ENCODE peak calls at places on chromosomes 5 and 9, in ten cellular contexts. C, G, Q, I, A, T, E, P, L and X are unnamed samples.

GRCh38 chr5:72067682-72068470 is 39.4 kb upstream of the MAP1B start:
- DNase-seq in C (no peak), G (no peak), Q (peak; percentile 88), I (no peak), A (peak; percentile 88), T (peak; percentile 53), E (no peak), P (no peak), L (no peak), X (no peak)

GRCh38 chr9:35070823-35071813 is 1.3 kb downstream of the VCP start:
- DNase-seq in C (no peak), G (no peak), Q (peak; percentile 36), I (no peak), A (peak; percentile 53), T (no peak), E (no peak), P (no peak), L (no peak), X (no peak)

GRCh38 chr5:72268753-72269410 is 51.2 kb downstream of the MRPS27 start:
- DNase-seq in C (no peak), G (peak; percentile 4), Q (peak; percentile 41), I (peak; percentile 31), A (peak; percentile 81), T (peak; percentile 48), E (peak; percentile 85), P (peak; percentile 30), L (no peak), X (peak; percentile 30)

GRCh38 chr9:117714282-117714681 is 10.1 kb downstream of the TLR4 start:
- DNase-seq in C (no peak), G (no peak), Q (no peak), I (no peak), A (no peak), T (no peak), E (peak; percentile 19), P (no peak), L (peak; percentile 60), X (no peak)

GRCh38 chr5:158838788-158839187 is 260.9 kb downstream of the EBF1 start:
- DNase-seq in C (no peak), G (no peak), Q (no peak), I (no peak), A (no peak), T (no peak), E (peak; percentile 30), P (no peak), L (no peak), X (no peak)

GRCh38 chr9:95341262-95342011 is 23.9 kb upstream of the FANCC start:
- DNase-seq in C (no peak), G (no peak), Q (no peak), I (no peak), A (peak; percentile 13), T (peak; percentile 65), E (peak; percentile 43), P (no peak), L (no peak), X (no peak)

GRCh38 chr9:110128664-110129329 is 79.2 kb downstream of the C9orf152 start:
- DNase-seq in C (no peak), G (no peak), Q (no peak), I (no peak), A (no peak), T (no peak), E (no peak), P (no peak), L (no peak), X (peak; percentile 48)

GRCh38 chr5:164555809-164556208 is 1050.4 kb downstream of the MAT2B start:
- DNase-seq in C (no peak), G (no peak), Q (peak; percentile 12), I (no peak), A (peak; percentile 61), T (peak; percentile 62), E (no peak), P (no peak), L (no peak), X (no peak)

GRCh38 chr9:133188843-133189180 is 20.2 kb downstream of the OBP2B start:
- DNase-seq in C (peak; percentile 38), G (no peak), Q (no peak), I (no peak), A (no peak), T (no peak), E (no peak), P (no peak), L (no peak), X (no peak)

GRCh38 chr9:133186736-133187135 is 22.3 kb downstream of the OBP2B start:
- DNase-seq in C (peak; percentile 37), G (no peak), Q (no peak), I (no peak), A (no peak), T (no peak), E (no peak), P (no peak), L (peak; percentile 53), X (no peak)

GRCh38 chr9:133187561-133188005 is 21.5 kb downstream of the OBP2B start:
- DNase-seq in C (peak; percentile 52), G (no peak), Q (no peak), I (no peak), A (no peak), T (no peak), E (no peak), P (no peak), L (peak; percentile 62), X (no peak)

GRCh38 chr9:133189826-133190225 is 19.2 kb downstream of the OBP2B start:
- DNase-seq in C (peak; percentile 28), G (no peak), Q (no peak), I (no peak), A (no peak), T (no peak), E (no peak), P (no peak), L (peak; percentile 56), X (no peak)

DNA sequence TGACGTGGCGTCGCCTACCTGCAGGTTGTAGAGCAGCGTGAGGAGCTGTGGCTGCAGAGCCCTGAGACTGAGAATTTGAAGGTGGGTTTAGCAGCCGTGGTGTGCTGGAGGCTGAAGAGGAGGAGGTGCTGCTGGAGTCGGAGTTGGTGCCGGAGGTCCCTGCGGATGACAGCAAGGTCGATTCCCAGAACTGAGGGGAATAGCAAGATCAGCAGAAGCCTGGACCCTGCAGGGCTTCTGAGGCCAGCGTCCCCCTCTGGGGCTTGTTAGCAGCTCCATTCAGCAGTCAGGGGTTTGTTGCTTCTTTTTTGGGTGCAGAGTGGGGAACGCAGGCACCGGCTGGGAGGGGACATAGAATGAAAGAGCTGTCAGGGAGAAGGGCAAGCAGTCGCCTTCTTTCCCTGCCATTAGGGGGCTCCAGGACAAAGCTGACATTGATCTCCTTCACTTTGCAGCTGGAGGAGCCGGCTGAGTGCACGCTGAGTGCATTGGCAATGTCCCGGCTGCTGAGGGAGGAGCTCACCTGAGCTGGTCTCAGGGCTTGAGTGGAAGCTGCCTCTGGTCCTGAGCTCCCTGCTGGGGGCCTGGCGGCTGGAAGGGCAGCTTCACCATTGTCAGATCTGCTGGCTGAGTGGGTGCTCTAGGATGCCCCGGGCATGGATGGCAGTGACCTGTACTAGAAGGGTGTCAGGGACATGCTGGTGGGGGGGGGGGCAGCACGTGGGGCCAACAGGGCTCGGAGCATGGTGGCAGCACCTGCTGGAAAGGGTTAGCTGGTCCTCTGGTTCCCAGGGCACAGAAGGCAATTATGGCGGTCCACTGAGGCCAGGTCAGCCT is 20.8 kb downstream of the OBP2B start:
- DNase-seq in C (peak; percentile 46), G (no peak), Q (peak; percentile 41), I (no peak), A (peak; percentile 9), T (no peak), E (peak; percentile 80), P (peak; percentile 54), L (peak; percentile 54), X (no peak)
- TF ChIP-seq CTCF in C (no peak), G (no peak), Q (no peak), I (no peak), A (peak; percentile 12), T (no peak), E (peak; percentile 76), P (no peak), L (no peak), X (peak; percentile 32)

DNA sequence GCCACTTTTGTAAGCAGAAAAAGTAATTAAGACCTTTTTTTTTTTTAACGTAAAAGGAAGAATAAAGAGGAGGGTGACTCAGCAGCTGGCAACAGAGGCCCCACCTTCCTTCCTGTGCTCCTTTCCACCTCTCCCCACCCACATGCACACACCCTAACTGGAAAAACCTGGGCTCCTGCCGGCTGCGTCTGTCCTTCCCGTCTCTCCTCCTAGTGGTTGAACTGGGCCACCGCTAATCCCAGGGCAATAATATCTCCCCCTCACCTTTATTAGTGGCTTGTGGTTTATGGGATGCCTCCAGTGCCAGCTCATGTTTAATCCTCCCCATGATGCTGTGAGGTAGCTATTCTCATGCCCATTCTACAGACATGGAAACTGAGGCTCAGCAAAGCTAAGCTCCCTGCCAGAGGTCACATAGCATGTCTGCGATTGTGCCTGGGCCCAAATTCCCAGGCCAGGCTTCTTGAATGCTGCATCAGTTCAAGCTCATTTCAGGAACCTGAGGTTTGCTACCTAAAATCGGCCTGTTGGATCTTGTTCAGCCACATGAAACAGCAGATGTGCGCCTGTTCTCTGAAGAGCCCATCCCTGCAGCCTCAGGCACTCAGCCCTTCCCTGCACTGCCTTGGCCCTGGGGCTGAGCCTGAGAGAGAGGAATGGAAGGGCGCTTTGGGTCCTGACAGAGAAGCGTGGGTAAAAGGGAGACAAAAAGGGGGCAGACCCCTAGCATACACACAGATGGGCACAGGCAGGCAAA is 61.0 kb upstream of the IL17B start:
- DNase-seq in C (no peak), G (no peak), Q (peak; percentile 99), I (no peak), A (peak; percentile 98), T (peak; percentile 63), E (peak; percentile 90), P (peak; percentile 85), L (no peak), X (no peak)
- TF ChIP-seq CTCF in C (no peak), G (no peak), Q (peak; percentile 79), I (no peak), A (peak; percentile 78), T (peak; percentile 49), E (peak; percentile 59), P (peak; percentile 85), L (peak; percentile 24), X (peak; percentile 8)

GRCh38 chr9:78927099-78927940 is 630.4 kb downstream of the PSAT1 start:
- DNase-seq in C (no peak), G (no peak), Q (no peak), I (no peak), A (no peak), T (no peak), E (no peak), P (no peak), L (no peak), X (no peak)

GRCh38 chr9:78921341-78921740 is 624.4 kb downstream of the PSAT1 start:
- DNase-seq in C (no peak), G (no peak), Q (no peak), I (no peak), A (no peak), T (peak; percentile 78), E (no peak), P (no peak), L (no peak), X (no peak)

GRCh38 chr9:78919701-78920100 is 622.8 kb downstream of the PSAT1 start:
- DNase-seq in C (no peak), G (no peak), Q (peak; percentile 79), I (no peak), A (peak; percentile 84), T (no peak), E (no peak), P (no peak), L (no peak), X (no peak)

GRCh38 chr9:78918976-78919375 is 622.1 kb downstream of the PSAT1 start:
- DNase-seq in C (no peak), G (no peak), Q (no peak), I (no peak), A (no peak), T (no peak), E (no peak), P (no peak), L (no peak), X (no peak)

DNA sequence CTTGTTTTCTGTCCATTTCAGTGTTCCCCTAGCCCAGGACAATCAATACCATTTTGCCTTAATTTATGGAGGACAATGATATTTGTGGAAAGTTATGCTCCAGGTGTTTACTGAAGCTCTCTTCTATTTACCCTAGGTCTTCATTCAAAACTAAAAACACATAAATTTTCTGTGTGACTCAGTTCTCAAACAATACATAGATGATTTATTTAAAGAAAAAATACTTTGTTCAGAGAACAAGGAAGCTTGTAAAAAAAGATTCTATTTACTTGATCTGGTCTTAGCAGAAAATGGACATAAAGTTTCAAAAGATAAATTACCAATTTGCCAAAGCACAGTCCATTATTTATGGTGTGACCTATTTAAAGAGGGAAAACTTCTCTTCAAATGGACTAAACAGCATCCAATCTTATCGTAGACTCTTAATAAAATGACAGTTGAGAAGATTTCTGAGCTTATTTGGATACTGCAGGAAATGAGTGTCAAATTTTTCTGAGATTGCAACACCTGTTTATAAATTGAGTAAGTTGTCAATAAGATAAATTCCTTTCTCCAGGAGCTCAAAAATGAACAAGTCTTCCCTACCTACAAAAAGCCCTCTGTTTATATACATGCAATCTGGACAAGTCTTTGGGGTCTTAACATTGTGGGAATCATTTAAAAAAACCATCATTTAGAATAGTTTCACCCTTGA is 627.2 kb downstream of the PSAT1 start:
- DNase-seq in C (no peak), G (no peak), Q (no peak), I (no peak), A (no peak), T (no peak), E (no peak), P (no peak), L (no peak), X (no peak)
- TF ChIP-seq CTCF in C (no peak), G (no peak), Q (no peak), I (no peak), A (no peak), T (no peak), E (no peak), P (no peak), L (no peak), X (no peak)

DNA sequence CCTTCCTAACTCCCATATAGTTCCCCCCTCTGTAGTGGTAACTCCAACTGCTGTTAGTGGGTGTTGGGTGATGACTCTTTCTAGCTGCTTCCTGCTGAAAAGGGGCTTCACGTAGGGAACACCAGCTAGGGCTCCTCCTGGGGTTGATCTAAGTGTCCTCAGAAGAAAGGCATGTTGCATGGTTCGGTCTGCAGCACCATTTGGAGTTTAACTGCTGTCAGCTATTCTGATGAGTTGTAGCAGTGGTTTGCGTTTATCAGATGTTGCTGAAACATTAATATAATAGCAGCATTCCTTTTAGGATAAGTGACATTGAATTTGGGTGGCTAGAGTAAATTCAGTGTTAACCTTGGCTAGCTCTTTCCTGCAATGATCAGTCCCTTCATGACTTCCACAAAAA is 282.0 kb upstream of the TUSC1 start:
- DNase-seq in C (no peak), G (no peak), Q (no peak), I (no peak), A (no peak), T (no peak), E (no peak), P (no peak), L (no peak), X (no peak)
- TF ChIP-seq CTCF in C (no peak), G (no peak), Q (no peak), I (no peak), A (no peak), T (no peak), E (no peak), P (no peak), L (no peak), X (no peak)